ENCODE peak calls at places on chromosomes 2 and 18, in eight cellular contexts. K is Calu3, F is upper lobe of right lung, E is mucosa of descending colon, Y is IMR-90, H is left lung, L is choroid plexus epithelial cell, I is neural crest cell. D is an unnamed sample.

GRCh38 chr2:5474716-5475115 is 217.5 kb upstream of the SOX11 start:
- DNase-seq in H (peak), I (no peak), E (no peak), K (no peak), L (no peak), Y (no peak), F (peak), D (no peak)

GRCh38 chr2:9970386-9971044 is 19.0 kb downstream of the GRHL1 start:
- DNase-seq in K (no peak), I (no peak), E (no peak), H (no peak), L (no peak), Y (no peak), F (no peak), D (no peak)

GRCh38 chr18:12606592-12607315 is 51.2 kb downstream of the SPIRE1 start:
- DNase-seq in I (no peak), Y (peak), L (peak), H (no peak), K (peak), E (no peak), F (no peak), D (no peak)

GRCh38 chr2:19632327-19633040 is 269.3 kb downstream of the TTC32 start:
- DNase-seq in H (no peak), I (no peak), K (no peak), E (no peak), L (peak), Y (no peak), F (no peak), D (no peak)

GRCh38 chr18:21191596-21192307 is 50.3 kb upstream of the GREB1L start:
- DNase-seq in E (peak), Y (peak), F (no peak), K (peak), L (peak), H (peak), I (peak), D (peak)

GRCh38 chr2:129744141-129744540 is 235.3 kb upstream of the RAB6C start:
- DNase-seq in K (no peak), Y (no peak), F (no peak), H (no peak), I (no peak), E (no peak), L (no peak), D (no peak)

GRCh38 chr18:14769381-14769780 is 21.4 kb downstream of the ANKRD30B start:
- DNase-seq in E (no peak), F (no peak), Y (no peak), K (no peak), I (no peak), L (no peak), H (no peak), D (no peak)

GRCh38 chr2:155546715-155547555 is 785.6 kb downstream of the NR4A2 start:
- DNase-seq in I (no peak), F (no peak), L (no peak), E (no peak), H (no peak), Y (no peak), K (no peak), D (no peak)

GRCh38 chr2:44579136-44579836 is 217.5 kb downstream of the CAMKMT start:
- DNase-seq in E (no peak), K (no peak), H (no peak), F (no peak), L (peak), I (no peak), Y (no peak), D (no peak)

GRCh38 chr18:22324191-22325131 is 93.3 kb downstream of the CTAGE1 start:
- DNase-seq in L (peak), I (peak), F (peak), K (peak), H (peak), Y (no peak), E (peak), D (peak)

GRCh38 chr2:106562826-106563594 is 75.8 kb downstream of the CD8B2 start:
- DNase-seq in I (no peak), E (no peak), L (peak), F (no peak), K (peak), Y (no peak), H (no peak), D (peak)

GRCh38 chr2:205483122-205483521 is 199.2 kb upstream of the NRP2 start:
- DNase-seq in E (no peak), F (no peak), L (no peak), Y (no peak), I (no peak), H (no peak), K (no peak), D (no peak)

GRCh38 chr2:72864500-72864899 is 22.7 kb upstream of the SPR start:
- DNase-seq in K (no peak), Y (peak), E (no peak), F (no peak), H (no peak), I (no peak), L (peak), D (no peak)

GRCh38 chr2:78999410-78999809 is 26.1 kb upstream of the REG3G start:
- DNase-seq in K (no peak), L (peak), E (no peak), Y (no peak), H (no peak), F (no peak), I (no peak), D (no peak)
- TF ChIP-seq CTCF in K (no peak), L (peak), E (no peak), Y (peak), H (peak), F (peak), I (peak), D (peak)

DNA sequence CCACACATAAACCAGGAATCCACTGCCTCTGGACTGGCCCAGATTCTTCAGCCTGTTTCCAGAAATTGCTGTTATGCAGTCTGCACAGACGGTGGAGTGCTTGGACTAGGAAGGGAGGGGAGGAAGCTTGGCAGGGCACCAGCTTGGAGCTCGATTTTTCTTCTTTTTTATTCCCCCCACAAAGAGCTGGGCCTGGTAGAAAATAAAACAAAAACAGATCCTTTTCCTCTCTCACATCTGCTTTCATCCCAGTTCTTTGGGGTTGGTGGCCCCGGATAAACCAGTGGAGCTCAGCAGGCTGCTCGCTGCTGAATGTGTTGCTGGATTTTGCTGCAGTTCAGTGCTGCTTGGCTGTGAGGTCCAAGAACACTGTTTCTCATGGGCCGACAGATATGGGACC is 16.0 kb downstream of the LRRTM1 start:
- DNase-seq in E (peak), K (no peak), L (no peak), I (no peak), Y (no peak), H (no peak), F (no peak), D (no peak)
- TF ChIP-seq CTCF in E (no peak), K (no peak), L (no peak), I (no peak), Y (peak), H (no peak), F (no peak), D (no peak)

DNA sequence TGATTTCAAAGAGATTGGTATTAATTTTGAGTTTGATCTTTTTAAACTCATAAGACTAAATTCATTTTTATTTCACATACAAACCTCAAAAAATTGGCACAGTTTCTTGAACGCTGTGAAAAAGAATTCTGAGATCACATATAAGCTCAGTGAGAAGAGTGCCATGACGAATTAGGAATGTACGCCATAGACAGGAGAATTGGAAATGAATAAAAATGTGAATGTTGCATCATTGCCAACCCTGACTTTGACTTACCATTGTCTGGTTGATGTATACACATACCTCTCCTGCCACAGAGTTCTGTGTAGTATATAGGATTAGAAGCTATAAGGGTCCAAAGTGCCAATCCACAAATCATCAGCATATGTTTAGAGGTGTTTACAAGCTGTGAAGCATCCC is 290.3 kb upstream of the ZC3H15 start:
- DNase-seq in E (no peak), H (no peak), I (no peak), K (no peak), Y (no peak), L (no peak), F (no peak), D (no peak)
- TF ChIP-seq CTCF in E (no peak), H (no peak), I (no peak), K (no peak), Y (no peak), L (no peak), F (no peak), D (no peak)

DNA sequence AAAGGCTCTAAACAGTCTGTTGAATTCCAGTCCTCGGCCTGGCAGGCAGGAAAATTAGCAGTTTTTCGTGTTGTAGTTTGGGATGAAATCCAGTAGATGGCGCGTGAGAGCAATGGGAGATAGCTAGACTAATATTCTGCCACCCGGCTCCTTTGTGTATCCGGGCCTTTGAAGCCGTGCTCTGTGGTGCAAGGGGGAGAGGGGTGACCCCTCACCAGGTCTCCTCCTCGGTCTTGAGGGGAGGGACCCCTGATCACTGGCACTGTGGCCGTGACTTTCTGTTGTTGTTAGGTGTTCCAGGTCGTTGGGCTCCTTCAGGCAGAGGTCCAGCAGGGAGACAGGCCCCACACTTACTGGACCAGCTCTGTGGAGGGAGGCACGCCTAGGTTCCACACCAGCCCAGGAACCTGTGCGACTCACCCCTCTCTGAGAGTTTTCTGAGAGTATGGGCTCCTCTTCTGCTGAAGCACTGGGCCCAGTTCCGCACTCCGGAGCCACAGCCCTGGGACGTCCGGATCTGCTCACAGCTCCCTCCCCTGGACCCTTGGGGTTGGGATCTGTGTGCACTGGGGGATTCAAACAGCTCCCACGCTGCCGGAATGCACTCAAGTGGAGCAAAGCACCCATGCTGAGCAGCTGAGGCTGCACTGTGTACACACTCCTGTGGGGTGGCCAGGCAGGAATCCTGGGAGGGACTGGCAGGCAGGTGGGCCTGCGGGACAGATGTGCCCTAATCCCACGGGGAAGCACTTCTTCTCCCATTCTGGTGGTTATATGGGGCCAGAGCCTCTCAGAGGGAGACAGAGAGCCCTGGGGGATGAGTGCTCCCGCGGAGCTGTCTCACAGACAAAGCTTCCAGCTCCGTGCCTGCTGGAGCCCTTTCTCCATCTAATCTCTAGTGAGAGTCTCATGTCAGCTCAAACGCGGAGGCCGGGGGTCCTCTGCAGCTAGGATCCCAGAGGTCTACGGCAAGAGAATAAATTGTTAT is 8.8 kb downstream of the GKN2 start:
- DNase-seq in Y (peak), H (no peak), I (peak), E (peak), L (peak), F (peak), K (peak), D (peak)
- TF ChIP-seq CTCF in Y (peak), H (peak), I (peak), E (peak), L (peak), F (peak), K (peak), D (peak)

DNA sequence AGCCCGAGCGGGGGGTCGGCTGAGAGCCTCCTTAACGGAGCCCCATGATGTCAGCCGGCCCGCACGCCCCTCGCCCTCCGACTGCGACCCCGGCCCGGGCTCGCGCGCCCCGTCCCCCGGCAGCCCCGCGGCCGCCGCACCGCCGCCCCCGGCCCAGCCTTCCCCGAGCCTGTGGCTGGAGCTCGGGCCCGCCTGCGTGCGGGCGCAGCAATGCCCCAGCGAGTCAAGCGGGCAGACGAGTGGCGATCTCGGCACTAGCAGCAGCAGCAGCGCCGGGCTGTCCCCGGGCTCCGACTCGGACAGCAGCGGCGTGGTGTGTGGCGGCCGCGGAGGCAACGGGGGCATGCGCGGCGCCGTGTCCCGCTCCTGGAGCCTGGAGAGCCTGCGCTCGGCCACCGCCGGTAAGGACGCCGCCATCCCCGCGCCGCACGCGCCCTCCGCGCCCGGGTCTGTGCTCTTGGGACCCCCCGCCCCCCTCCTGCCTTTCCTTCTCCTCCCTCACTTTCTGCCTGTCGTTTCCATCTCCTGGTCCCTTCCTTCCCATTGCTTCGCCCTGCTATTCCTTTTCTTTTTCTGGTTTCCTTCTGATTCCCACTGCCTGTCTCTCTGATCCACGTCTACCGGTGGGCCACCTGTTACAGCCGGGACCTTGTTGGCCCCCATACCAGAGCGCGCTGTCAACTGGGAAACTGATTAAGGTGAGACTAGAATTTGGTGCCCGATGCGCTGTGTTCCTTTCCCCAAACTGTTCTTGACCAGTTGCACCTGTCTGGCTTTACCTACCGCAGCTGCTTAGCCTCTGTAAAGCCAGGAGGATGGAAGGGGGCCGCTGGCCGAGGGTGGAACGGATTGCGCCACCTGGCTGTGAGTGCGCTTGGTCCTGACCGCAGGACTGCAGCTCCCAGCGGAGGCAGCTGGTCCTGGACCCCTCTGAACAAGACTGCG is 127.4 kb downstream of the ARHGEF4 start:
- DNase-seq in I (peak), H (no peak), F (no peak), L (peak), K (peak), Y (no peak), E (peak), D (peak)
- TF ChIP-seq CTCF in I (peak), H (no peak), F (no peak), L (peak), K (no peak), Y (no peak), E (no peak), D (peak)

DNA sequence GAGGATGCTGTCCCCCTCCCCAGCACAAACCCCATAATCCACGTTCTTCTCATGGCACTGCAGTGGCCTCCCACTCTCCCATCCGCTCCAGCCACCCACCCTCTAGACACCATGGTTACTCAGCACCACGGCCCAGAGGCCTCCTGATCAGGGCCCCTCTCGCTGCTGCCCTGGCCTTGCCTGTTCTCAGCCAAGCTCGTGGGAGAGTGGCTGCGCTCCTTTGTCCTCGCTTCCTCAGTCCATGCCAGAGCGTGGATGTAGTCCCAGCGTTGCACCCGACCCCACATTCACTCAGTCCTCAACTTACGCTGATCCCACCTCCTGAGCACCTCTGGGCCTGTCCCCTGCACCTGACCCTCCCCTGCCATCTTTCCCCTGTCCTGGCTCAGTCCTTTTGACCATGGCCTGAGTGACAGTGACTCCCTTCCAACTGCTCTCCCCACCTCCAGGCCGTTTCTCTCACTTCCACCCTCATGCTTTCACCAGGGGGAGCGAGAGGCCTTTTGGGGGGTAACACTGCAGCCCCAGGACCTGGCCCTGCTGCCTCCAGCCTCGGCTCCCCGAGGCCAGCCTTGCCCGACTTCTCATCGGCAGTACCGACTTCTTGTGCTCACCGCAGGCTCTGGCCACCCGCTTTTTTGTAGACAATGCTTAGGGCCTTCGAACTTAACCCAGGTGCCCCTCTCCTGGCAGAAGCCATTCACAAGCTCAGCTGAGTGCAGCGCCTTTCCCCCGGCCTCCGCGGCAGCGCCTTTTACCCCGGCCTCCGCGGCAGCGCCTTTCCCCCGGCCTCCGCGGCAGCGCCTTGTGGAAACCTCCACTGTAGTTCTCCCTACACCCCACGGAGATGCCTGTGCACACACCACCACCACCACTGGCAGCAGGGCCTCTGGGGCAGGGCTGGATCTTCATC is 131.4 kb downstream of the CLIP4 start:
- DNase-seq in I (no peak), L (no peak), F (no peak), K (no peak), Y (no peak), E (no peak), H (no peak), D (no peak)
- TF ChIP-seq CTCF in I (no peak), L (no peak), F (no peak), K (no peak), Y (no peak), E (no peak), H (no peak), D (no peak)

GRCh38 chr18:56645415-56646016 is 5.6 kb upstream of the WDR7 start:
- DNase-seq in K (no peak), F (no peak), L (peak), E (no peak), Y (no peak), H (no peak), I (no peak), D (no peak)
- TF ChIP-seq CTCF in K (peak), F (peak), L (peak), E (no peak), Y (peak), H (no peak), I (peak), D (peak)